ENCODE peak calls at places on chromosomes 6 and 20, in seven cellular contexts. R is stomach, K is GM12878, Z is H1, F is sigmoid colon, V is A549, N is ovary. O is an unnamed sample.

GRCh38 chr20:33827109-33827508 is 16.0 kb downstream of the CHMP4B start:
- DNase-seq in R (no peak), K (no peak), Z (no peak), F (no peak), V (no peak), N (no peak), O (no peak)

GRCh38 chr20:45611054-45611453 is 18.5 kb upstream of the WFDC10A start:
- DNase-seq in R (no peak), K (no peak), Z (no peak), F (no peak), V (no peak), N (no peak), O (no peak)

GRCh38 chr20:1623501-1624250 is 3.9 kb upstream of the SIRPB1 start:
- DNase-seq in R (no peak), K (no peak), Z (no peak), F (no peak), V (no peak), N (no peak), O (no peak)

GRCh38 chr6:105174512-105174911 is 5.3 kb downstream of the POPDC3 start:
- DNase-seq in R (no peak), K (no peak), Z (no peak), F (no peak), V (peak), N (no peak), O (no peak)

GRCh38 chr20:48831702-48832422 is 4.1 kb upstream of the PREX1 start:
- DNase-seq in R (peak), K (no peak), Z (no peak), F (peak), V (peak), N (no peak), O (peak)

GRCh38 chr6:125858427-125859320 is 67.9 kb downstream of the NCOA7 start:
- DNase-seq in R (peak), K (no peak), Z (peak), F (peak), V (peak), N (no peak), O (no peak)

GRCh38 chr20:1803216-1804128 is 91.7 kb upstream of the SIRPA start:
- DNase-seq in R (peak), K (no peak), Z (peak), F (peak), V (no peak), N (peak), O (peak)

GRCh38 chr6:155530219-155530834 is 74.7 kb upstream of the NOX3 start:
- DNase-seq in R (no peak), K (no peak), Z (no peak), F (no peak), V (peak), N (no peak), O (no peak)

GRCh38 chr20:19440660-19441527 is 228.5 kb downstream of the SLC24A3 start:
- DNase-seq in R (no peak), K (no peak), Z (no peak), F (peak), V (no peak), N (no peak), O (peak)

DNA sequence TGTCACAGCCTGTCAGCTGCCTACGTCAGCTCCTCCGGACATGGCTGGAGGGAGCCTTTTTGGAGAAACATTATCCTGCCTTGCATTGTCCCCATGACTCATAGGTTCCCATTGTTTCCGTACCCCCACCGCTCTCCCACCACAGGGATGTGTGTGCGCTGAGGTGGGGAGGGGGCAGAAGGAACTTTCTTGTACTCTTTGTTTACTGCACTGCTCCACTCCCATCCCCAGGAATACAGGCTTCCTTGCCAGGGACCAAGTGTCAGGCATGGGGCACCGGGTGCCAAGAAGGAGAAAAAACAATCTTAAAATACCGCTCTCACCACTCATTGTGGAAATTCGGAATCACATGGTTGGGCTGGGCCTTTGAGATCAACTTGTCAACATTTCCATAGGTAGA is 51.0 kb downstream of the KCNK5 start:
- DNase-seq in R (no peak), K (no peak), Z (no peak), F (peak), V (no peak), N (no peak), O (no peak)
- TF ChIP-seq EP300 in R (no peak), K (no peak), Z (no peak), F (no peak), V (no peak), N (no peak), O (no peak)

GRCh38 chr6:143271024-143271423 is 179.5 kb downstream of the ADAT2 start:
- DNase-seq in R (no peak), K (no peak), Z (no peak), F (no peak), V (no peak), N (peak), O (no peak)
- TF ChIP-seq EP300 in R (no peak), K (no peak), Z (no peak), F (no peak), V (no peak), N (no peak), O (no peak)

DNA sequence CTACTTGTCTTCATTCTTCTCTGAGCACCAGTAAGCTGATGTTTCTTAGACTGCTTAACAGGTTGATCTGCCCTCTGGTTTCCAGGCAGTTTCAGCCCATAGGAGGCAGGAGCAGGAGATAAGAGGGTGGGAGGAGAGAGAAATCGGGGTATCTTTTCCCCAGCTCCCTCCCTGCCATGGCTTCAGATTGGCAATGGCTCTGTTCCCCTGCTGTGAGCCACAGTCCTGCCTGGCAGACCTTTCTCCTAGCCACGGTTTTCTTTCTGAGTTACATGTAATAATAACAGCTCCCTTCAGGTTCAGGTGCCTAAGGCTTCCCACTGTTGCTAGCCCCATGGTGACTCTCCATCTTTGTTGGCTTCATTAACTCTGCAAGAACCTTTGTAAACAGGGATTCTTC is 115.3 kb downstream of the CD83 start:
- DNase-seq in R (no peak), K (no peak), Z (no peak), F (no peak), V (no peak), N (no peak), O (no peak)
- TF ChIP-seq EP300 in R (no peak), K (no peak), Z (no peak), F (no peak), V (no peak), N (no peak), O (no peak)

GRCh38 chr20:37526238-37526838 is 1.3 kb downstream of the BLCAP start:
- DNase-seq in R (no peak), K (no peak), Z (no peak), F (no peak), V (no peak), N (peak), O (peak)
- TF ChIP-seq EP300 in R (no peak), K (no peak), Z (no peak), F (no peak), V (no peak), N (no peak), O (no peak)

DNA sequence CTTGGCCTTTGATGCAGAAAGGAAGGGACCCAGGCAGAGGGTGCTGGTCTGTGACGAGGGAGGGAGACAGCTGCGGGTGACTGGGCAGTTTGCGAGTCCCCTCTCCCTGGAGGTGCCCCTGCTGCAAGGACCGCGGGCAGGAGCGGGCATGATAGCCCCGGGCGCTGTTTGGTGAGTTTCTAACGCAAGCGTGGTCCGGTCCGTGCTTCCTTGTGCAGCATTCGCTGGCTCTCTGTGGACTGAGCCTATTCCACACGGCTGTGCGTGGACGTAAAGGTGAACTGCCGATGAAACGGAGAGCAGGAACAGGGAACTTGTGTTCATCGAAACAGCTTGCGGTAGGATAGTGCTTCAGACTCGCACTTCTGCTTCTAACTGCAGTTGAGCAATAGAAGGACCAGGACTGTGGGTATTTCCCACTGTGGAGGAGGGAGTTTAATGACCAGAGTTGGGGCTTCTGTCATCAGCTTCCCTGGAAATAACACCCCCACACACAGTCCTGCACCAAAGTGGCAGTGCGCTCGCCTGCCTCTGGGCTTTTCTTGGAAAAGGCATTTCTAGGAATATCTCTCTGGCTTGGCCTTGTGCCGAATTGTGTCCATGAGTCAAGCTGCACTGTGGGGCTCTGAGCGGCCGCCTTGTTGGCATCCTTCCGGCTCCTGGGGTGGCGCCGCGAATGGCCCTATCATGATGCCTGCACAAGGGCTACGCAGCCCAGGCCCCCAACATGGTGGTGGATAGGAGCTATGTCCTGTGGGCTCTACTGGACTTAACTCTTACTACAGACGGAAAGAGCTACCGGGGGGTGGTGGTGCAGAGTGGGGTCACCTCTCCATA is 48.9 kb downstream of the DUSP22 start:
- DNase-seq in R (no peak), K (peak), Z (no peak), F (no peak), V (no peak), N (peak), O (peak)
- TF ChIP-seq EP300 in R (no peak), K (peak), Z (no peak), F (no peak), V (no peak), N (no peak), O (no peak)

DNA sequence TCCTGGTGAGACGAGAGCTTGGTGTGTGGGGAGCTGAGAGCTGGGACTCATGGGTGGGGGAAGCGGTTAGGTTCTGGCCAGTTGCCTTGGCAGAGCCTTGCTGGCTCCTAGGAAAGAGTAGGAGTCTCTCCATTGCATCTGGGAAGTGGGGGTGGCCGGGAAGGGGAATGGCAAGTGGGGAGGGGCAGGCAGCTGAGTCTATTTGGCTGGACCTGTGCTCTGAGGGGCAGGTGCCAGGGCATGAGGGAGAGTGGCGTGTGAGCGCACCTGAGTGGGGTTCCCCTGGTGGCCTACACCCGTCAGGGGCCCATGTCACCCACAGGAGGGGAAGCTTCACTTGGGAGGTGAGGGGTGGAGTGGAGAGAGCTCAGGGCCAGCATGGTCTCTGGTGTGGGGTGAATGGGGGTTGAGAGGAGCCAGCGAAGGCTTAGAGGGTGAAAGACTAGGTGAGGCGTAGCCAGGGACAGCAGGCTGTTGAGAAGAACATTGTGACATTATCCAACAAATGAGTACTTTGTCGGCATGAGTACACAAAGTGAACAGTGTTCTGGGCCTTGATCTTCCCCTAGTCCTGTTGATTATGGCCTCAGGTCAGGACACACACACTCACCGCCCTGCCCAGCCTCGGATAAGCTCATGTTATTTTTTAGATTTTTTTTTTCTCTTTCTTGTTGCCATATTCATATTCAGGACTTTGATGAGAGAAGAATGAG is 59.8 kb downstream of the FAM120B start:
- DNase-seq in R (no peak), K (no peak), Z (no peak), F (no peak), V (no peak), N (peak), O (no peak)
- TF ChIP-seq EP300 in R (no peak), K (no peak), Z (no peak), F (no peak), V (no peak), N (no peak), O (no peak)

GRCh38 chr6:146859206-146859605 is 260.4 kb downstream of the ADGB start:
- DNase-seq in R (no peak), K (no peak), Z (no peak), F (no peak), V (no peak), N (no peak), O (no peak)

GRCh38 chr6:146857960-146858308 is 259.2 kb downstream of the ADGB start:
- DNase-seq in R (no peak), K (no peak), Z (no peak), F (no peak), V (peak), N (no peak), O (no peak)

GRCh38 chr6:146856296-146856695 is 257.5 kb downstream of the ADGB start:
- DNase-seq in R (no peak), K (no peak), Z (no peak), F (no peak), V (no peak), N (no peak), O (no peak)

GRCh38 chr6:146855889-146856288 is 257.1 kb downstream of the ADGB start:
- DNase-seq in R (no peak), K (no peak), Z (no peak), F (no peak), V (no peak), N (no peak), O (no peak)

DNA sequence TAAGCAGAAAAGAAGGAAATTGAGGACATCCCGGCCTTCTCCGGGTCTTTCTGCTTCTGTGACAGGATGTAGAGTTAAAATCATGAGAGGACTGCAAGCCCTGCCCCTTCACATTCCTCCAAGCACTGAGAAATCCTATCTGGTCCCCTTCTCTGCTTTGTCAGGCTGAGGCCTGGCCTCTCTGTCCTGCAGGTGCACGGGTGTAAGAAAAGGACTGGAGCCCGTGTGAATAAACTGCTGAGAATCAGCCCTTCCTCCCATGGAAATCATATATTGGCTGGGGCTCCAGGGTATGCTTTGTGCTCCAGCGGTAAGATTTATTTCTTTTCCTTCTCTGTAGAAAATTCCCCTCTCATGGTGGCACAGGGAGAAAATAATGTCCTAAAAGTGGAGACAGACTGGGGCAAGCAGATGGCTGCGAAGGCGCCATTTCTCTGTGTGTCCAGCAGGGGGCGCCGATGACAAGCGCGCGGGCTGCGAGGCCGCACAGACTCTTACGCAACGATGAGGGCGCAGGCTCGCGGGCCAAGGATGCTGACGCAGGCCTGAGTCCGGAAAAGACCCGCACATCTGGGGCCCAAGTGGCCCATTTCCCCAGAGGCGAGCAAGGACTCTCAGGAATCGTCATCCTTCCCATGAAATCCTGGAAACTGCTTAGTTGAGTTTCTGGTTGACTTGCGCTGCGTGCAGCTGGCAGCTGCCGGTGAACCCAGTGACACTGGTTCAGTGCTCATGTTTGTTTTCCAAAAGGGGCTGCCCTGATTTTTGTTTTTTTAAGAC is 258.6 kb downstream of the ADGB start:
- DNase-seq in R (peak), K (no peak), Z (peak), F (peak), V (peak), N (peak), O (peak)
- TF ChIP-seq EP300 in R (peak), K (no peak), Z (no peak), F (no peak), V (no peak), N (peak), O (no peak)

DNA sequence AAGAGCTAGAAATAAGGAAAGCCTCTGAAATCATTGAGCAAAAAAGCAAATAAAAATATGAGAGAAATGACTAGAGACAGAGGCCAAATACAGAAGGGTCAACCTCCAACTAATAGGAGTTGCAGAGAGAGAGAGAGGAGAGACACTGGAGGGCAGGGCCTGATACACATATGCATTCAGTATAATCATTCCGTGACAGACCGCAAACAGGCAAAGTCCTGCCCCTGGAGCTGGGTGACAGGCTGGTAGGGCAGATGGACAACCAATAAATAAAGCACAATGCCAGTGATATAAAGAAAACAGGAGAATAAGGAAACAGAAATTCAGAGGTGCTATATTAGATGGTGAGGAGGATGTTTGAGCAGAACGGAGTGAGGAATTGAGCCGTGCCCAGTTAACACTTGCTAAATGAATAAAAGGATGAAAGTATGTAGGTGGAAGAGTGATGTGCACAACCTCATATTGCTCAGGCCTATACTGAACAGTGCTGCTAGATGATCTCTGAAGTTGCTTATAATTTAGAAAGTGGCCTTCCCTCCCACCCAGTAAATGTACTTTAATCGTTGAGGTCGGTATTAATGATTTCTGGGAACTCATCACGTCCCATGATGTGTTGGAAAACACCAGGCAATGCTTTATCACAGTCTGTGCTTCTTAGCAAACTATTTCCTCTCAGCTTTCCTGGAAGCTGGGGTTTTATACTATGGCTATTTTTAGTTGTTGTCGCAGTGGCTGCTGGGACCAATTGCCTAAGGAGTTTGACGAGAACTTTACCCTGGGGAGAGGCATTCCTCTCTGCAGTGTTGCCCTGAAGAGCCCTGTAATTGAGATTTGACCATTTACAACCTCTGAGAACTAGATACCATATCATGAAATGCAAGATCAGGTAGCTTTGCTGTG is 37.6 kb upstream of the CLIC5 start:
- DNase-seq in R (no peak), K (no peak), Z (no peak), F (no peak), V (no peak), N (no peak), O (peak)
- TF ChIP-seq EP300 in R (no peak), K (no peak), Z (no peak), F (no peak), V (no peak), N (no peak), O (peak)

DNA sequence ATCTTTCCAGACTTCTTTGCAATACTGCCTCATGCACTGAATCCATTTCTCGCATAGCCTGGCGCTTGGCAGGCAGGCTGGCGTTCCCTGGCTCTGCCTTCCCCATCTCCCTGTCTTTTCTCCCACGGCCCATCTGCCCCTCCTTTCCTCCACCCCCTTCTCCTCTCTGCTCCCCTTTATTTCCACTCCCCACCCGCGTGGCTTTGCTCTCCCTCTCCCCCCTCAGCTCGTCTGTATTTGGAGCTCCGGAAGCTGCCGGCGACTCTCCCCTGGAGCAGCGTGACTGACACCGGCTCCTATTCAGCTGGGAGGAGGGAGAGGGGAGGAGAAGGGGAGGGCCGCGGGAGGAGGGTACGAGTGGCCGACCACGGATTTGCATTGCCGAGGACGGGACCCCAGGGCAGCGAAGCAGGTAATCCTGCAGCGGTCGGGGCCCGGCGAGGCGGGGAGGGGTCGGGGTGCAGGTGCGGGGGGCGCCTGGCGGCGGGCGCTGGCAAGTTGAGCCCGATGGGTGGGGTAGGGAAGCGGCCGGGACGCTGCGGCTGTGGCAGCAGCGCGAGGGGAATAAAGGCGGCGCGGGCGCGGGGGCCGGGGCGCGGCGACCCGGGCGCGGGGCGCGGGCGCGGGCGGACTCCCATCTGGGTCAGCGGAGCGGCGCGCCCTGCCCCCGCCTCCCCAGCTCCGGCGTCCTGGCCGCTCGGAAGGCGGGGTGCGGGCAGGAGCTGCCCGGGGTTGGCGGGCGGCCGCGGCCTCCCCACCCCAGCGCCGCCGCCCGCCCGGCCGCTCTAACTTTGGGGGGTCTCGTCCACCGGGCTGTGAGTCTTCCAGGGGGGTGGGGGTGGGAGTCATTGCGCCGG is at the start of gene CAP2:
- DNase-seq in R (peak), K (no peak), Z (peak), F (peak), V (peak), N (peak), O (peak)
- TF ChIP-seq EP300 in R (no peak), K (no peak), Z (no peak), F (no peak), V (no peak), N (no peak), O (no peak)

O was measured in upper lobe of left lung.